ENCODE peak calls at places on chromosomes 4 and X, in five cellular contexts. One of them, this sample, is unnamed.
A peak's percentile ranks its signal among the peaks of the same experiment; 100 is the strongest.

GRCh38 chr4:150679767-150680088 is 97.8 kb downstream of the MAB21L2 start:
- DNase-seq in HEK293T: no peak
- DNase-seq in GM12878: no peak
- DNase-seq in HepG2: no peak
- DNase-seq in H1: no peak
- DNase-seq in this sample: no peak

GRCh38 chr4:10490996-10491395 is 33.8 kb upstream of the ZNF518B start:
- DNase-seq in HEK293T: no peak
- DNase-seq in GM12878: no peak
- DNase-seq in HepG2: no peak
- DNase-seq in H1: no peak
- DNase-seq in this sample: no peak

GRCh38 chrX:66731398-66731797 is 92.5 kb upstream of the EDA2R start:
- DNase-seq in HEK293T: peak; percentile 7
- DNase-seq in GM12878: peak; percentile 3
- DNase-seq in HepG2: peak; percentile 12
- DNase-seq in H1: no peak
- DNase-seq in this sample: peak; percentile 27

GRCh38 chr4:76955187-76955586 is 5.6 kb downstream of the SEPTIN11 start:
- DNase-seq in HEK293T: no peak
- DNase-seq in GM12878: no peak
- DNase-seq in HepG2: no peak
- DNase-seq in H1: no peak
- DNase-seq in this sample: no peak

GRCh38 chr4:2714071-2714770 is 41.9 kb downstream of the TNIP2 start:
- DNase-seq in HEK293T: no peak
- DNase-seq in GM12878: no peak
- DNase-seq in HepG2: no peak
- DNase-seq in H1: no peak
- DNase-seq in this sample: no peak

GRCh38 chr4:148007303-148007702 is 275.4 kb downstream of the ARHGAP10 start:
- DNase-seq in HEK293T: peak; percentile 26
- DNase-seq in GM12878: no peak
- DNase-seq in HepG2: no peak
- DNase-seq in H1: no peak
- DNase-seq in this sample: no peak

GRCh38 chrX:74382613-74383012 is 38.7 kb upstream of the SLC16A2 start:
- DNase-seq in HEK293T: peak; percentile 87
- DNase-seq in GM12878: peak; percentile 3
- DNase-seq in HepG2: peak; percentile 29
- DNase-seq in H1: peak; percentile 17
- DNase-seq in this sample: peak; percentile 50

GRCh38 chr4:110619401-110620247 is 3.3 kb downstream of the PITX2 start:
- DNase-seq in HEK293T: no peak
- DNase-seq in GM12878: no peak
- DNase-seq in HepG2: no peak
- DNase-seq in H1: no peak
- DNase-seq in this sample: no peak

GRCh38 chr4:53716011-53716410 is 124.7 kb upstream of the LNX1 start:
- DNase-seq in HEK293T: no peak
- DNase-seq in GM12878: no peak
- DNase-seq in HepG2: no peak
- DNase-seq in H1: no peak
- DNase-seq in this sample: no peak

GRCh38 chr4:138576684-138577083 is 334.5 kb upstream of the SLC7A11 start:
- DNase-seq in HEK293T: peak; percentile 45
- DNase-seq in GM12878: no peak
- DNase-seq in HepG2: peak; percentile 39
- DNase-seq in H1: no peak
- DNase-seq in this sample: no peak

GRCh38 chr4:88244821-88245579 is 39.4 kb downstream of the PPM1K start:
- DNase-seq in HEK293T: no peak
- DNase-seq in GM12878: no peak
- DNase-seq in HepG2: no peak
- DNase-seq in H1: no peak
- DNase-seq in this sample: no peak

GRCh38 chr4:185224597-185224996 is 15.2 kb downstream of the SNX25 start:
- DNase-seq in HEK293T: no peak
- DNase-seq in GM12878: no peak
- DNase-seq in HepG2: no peak
- DNase-seq in H1: no peak
- DNase-seq in this sample: no peak

GRCh38 chr4:162347492-162348213 is 183.9 kb upstream of the FSTL5 start:
- DNase-seq in HEK293T: no peak
- DNase-seq in GM12878: no peak
- DNase-seq in HepG2: no peak
- DNase-seq in H1: no peak
- DNase-seq in this sample: no peak

GRCh38 chr4:95188701-95189401 is 359.9 kb downstream of the UNC5C start:
- DNase-seq in HEK293T: no peak
- DNase-seq in GM12878: no peak
- DNase-seq in HepG2: no peak
- DNase-seq in H1: no peak
- DNase-seq in this sample: no peak

GRCh38 chr4:88734403-88734949 is 36.8 kb upstream of the NAP1L5 start:
- DNase-seq in HEK293T: no peak
- DNase-seq in GM12878: no peak
- DNase-seq in HepG2: no peak
- DNase-seq in H1: no peak
- DNase-seq in this sample: no peak

GRCh38 chrX:155893513-155893912 is 12.4 kb downstream of the VAMP7 start:
- DNase-seq in HEK293T: no peak
- DNase-seq in GM12878: no peak
- DNase-seq in HepG2: no peak
- DNase-seq in H1: no peak
- DNase-seq in this sample: no peak

GRCh38 chr4:92658318-92658717 is 354.6 kb downstream of the GRID2 start:
- DNase-seq in HEK293T: no peak
- DNase-seq in GM12878: no peak
- DNase-seq in HepG2: no peak
- DNase-seq in H1: no peak
- DNase-seq in this sample: no peak

GRCh38 chrX:151700581-151700980 is 5.3 kb downstream of the PRRG3 start:
- DNase-seq in HEK293T: no peak
- DNase-seq in GM12878: no peak
- DNase-seq in HepG2: no peak
- DNase-seq in H1: no peak
- DNase-seq in this sample: no peak

GRCh38 chrX:12770440-12770839 is 20.8 kb upstream of the PRPS2 start:
- DNase-seq in HEK293T: peak; percentile 17
- DNase-seq in GM12878: no peak
- DNase-seq in HepG2: no peak
- DNase-seq in H1: no peak
- DNase-seq in this sample: no peak

GRCh38 chr4:145887241-145887964 is 51.2 kb downstream of the ZNF827 start:
- DNase-seq in HEK293T: no peak
- DNase-seq in GM12878: no peak
- DNase-seq in HepG2: no peak
- DNase-seq in H1: peak; percentile 36
- DNase-seq in this sample: no peak

GRCh38 chr4:127781303-127782024 is 658 bp upstream of the HSPA4L start:
- DNase-seq in HEK293T: no peak
- DNase-seq in GM12878: no peak
- DNase-seq in HepG2: no peak
- DNase-seq in H1: no peak
- DNase-seq in this sample: no peak

GRCh38 chr4:139841464-139842195 is 176.0 kb downstream of the MGST2 start:
- DNase-seq in HEK293T: peak; percentile 23
- DNase-seq in GM12878: no peak
- DNase-seq in HepG2: peak; percentile 98
- DNase-seq in H1: no peak
- DNase-seq in this sample: no peak

GRCh38 chr4:187666634-187667033 is 328.9 kb upstream of the ZFP42 start:
- DNase-seq in HEK293T: no peak
- DNase-seq in GM12878: no peak
- DNase-seq in HepG2: no peak
- DNase-seq in H1: no peak
- DNase-seq in this sample: no peak

GRCh38 chr4:38013461-38014366 is 53.5 kb downstream of the PTTG2 start:
- DNase-seq in HEK293T: no peak
- DNase-seq in GM12878: no peak
- DNase-seq in HepG2: no peak
- DNase-seq in H1: no peak
- DNase-seq in this sample: no peak

GRCh38 chr4:68383115-68383514 is 33.2 kb upstream of the YTHDC1 start:
- DNase-seq in HEK293T: no peak
- DNase-seq in GM12878: no peak
- DNase-seq in HepG2: peak; percentile 15
- DNase-seq in H1: no peak
- DNase-seq in this sample: no peak

GRCh38 chr4:118280501-118281218 is 72.1 kb downstream of the PRSS12 start:
- DNase-seq in HEK293T: peak; percentile 36
- DNase-seq in GM12878: peak; percentile 38
- DNase-seq in HepG2: peak; percentile 74
- DNase-seq in H1: no peak
- DNase-seq in this sample: peak; percentile 40

GRCh38 chr4:105989411-105990242 is 94.4 kb downstream of the NPNT start:
- DNase-seq in HEK293T: no peak
- DNase-seq in GM12878: no peak
- DNase-seq in HepG2: no peak
- DNase-seq in H1: no peak
- DNase-seq in this sample: no peak

GRCh38 chr4:105992641-105993305 is 97.5 kb downstream of the NPNT start:
- DNase-seq in HEK293T: no peak
- DNase-seq in GM12878: no peak
- DNase-seq in HepG2: no peak
- DNase-seq in H1: no peak
- DNase-seq in this sample: no peak

GRCh38 chr4:105988671-105989070 is 93.4 kb downstream of the NPNT start:
- DNase-seq in HEK293T: no peak
- DNase-seq in GM12878: no peak
- DNase-seq in HepG2: no peak
- DNase-seq in H1: no peak
- DNase-seq in this sample: no peak

GRCh38 chr4:105991726-105992125 is 96.5 kb downstream of the NPNT start:
- DNase-seq in HEK293T: no peak
- DNase-seq in GM12878: no peak
- DNase-seq in HepG2: no peak
- DNase-seq in H1: no peak
- DNase-seq in this sample: no peak

GRCh38 chr4:105990933-105991332 is 95.7 kb downstream of the NPNT start:
- DNase-seq in HEK293T: no peak
- DNase-seq in GM12878: no peak
- DNase-seq in HepG2: no peak
- DNase-seq in H1: no peak
- DNase-seq in this sample: no peak
- TF ChIP-seq SUZ12 in HEK293T: no peak
- TF ChIP-seq SUZ12 in GM12878: no peak
- TF ChIP-seq SUZ12 in HepG2: no peak
- TF ChIP-seq SUZ12 in H1: no peak
- TF ChIP-seq SUZ12 in this sample: no peak

DNA sequence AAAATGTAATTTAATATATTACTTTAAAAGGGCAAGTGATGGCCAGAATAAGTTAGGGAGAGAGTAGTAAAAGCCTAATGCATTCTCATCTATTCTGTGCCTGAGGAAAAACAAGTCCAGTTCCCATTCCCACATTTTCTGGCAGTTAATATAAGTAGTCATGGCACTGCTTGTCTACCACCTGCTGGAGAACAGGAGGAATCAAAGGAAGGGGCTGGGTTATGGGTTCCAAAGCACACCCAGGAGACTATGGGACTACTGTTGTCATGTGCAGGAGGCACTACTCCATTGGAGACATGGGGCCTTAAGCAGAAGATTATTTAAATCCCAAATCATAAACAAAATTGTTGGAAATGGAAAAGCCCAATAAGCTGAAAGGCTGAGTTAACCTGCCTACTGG is 2618.6 kb downstream of the ARAP2 start:
- DNase-seq in HEK293T: no peak
- DNase-seq in GM12878: no peak
- DNase-seq in HepG2: no peak
- DNase-seq in H1: no peak
- DNase-seq in this sample: no peak
- TF ChIP-seq SUZ12 in HEK293T: no peak
- TF ChIP-seq SUZ12 in GM12878: no peak
- TF ChIP-seq SUZ12 in HepG2: no peak
- TF ChIP-seq SUZ12 in H1: no peak
- TF ChIP-seq SUZ12 in this sample: no peak

DNA sequence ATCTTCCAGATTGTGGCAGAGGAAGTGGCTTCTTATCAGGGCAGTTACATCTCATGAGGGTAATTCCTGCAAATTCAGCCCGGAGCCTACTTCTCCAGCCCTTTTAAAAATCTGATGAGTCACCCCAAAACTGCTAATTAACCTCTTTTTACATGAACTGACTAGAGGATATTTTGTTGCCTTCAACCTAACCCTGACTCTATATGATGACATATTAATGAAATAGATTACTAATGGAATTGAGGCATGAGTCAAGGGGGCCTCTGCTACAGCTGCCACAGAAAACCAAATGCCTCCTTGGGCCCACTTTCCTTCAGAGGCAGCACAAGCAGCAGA is 72.5 kb downstream of the QRFPR start:
- DNase-seq in HEK293T: no peak
- DNase-seq in GM12878: no peak
- DNase-seq in HepG2: no peak
- DNase-seq in H1: no peak
- DNase-seq in this sample: no peak
- TF ChIP-seq SUZ12 in HEK293T: no peak
- TF ChIP-seq SUZ12 in GM12878: no peak
- TF ChIP-seq SUZ12 in HepG2: no peak
- TF ChIP-seq SUZ12 in H1: no peak
- TF ChIP-seq SUZ12 in this sample: no peak

DNA sequence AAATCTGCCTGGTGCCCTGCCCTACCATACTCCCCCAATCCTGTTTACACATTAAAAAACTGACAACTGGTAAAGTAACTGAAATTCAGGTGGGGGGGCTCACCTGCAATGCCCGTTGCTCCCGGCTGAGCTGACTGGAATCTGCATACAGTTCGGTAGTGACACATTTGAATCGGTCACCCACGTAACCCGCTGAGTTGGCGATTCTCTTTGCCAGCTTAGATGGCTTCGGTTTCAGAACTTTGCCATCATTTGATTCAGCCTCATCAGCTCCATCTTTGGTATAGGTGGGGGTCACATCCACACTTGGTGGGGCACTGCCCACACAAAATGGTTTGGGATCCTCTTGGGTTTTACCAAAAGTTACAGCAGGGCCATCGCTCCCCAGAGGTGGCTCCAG is 25.5 kb downstream of the BCOR start:
- DNase-seq in HEK293T: no peak
- DNase-seq in GM12878: no peak
- DNase-seq in HepG2: no peak
- DNase-seq in H1: no peak
- DNase-seq in this sample: no peak
- TF ChIP-seq SUZ12 in HEK293T: no peak
- TF ChIP-seq SUZ12 in GM12878: no peak
- TF ChIP-seq SUZ12 in HepG2: no peak
- TF ChIP-seq SUZ12 in H1: no peak
- TF ChIP-seq SUZ12 in this sample: no peak

This sample was measured in NT2/D1.